ENCODE peak calls at places on chromosomes 5 and 9, in nine cellular contexts. A is activated CD4-positive, CD25-positive, alpha-beta regulatory T cell; I is nephron progenitor cell; N is hippocampal formation; O is GM06990; K is activated effector memory CD4-positive, alpha-beta T cell treated with Interleukin-2 at 50 U/mL for 16 hours; C is transverse colon; D is SK-N-DZ; J is EL. L is an unnamed sample.

GRCh38 chr5:176474476-176474875 is 26.3 kb downstream of the FAF2 start:
- DNase-seq in J (peak; percentile 76), C (no peak), A (no peak), O (no peak), N (no peak), D (no peak), I (no peak), K (no peak), L (no peak)

GRCh38 chr5:133668458-133668857 is 56.1 kb upstream of the FSTL4 start:
- DNase-seq in A (no peak), N (no peak), C (no peak), J (no peak), D (no peak), K (no peak), I (no peak), O (no peak), L (no peak)

GRCh38 chr9:92664394-92665152 is 5.4 kb downstream of the IPPK start:
- DNase-seq in I (no peak), C (no peak), N (no peak), O (no peak), K (no peak), A (no peak), J (no peak), D (no peak), L (no peak)

GRCh38 chr5:171207256-171207866 is 101.7 kb upstream of the TLX3 start:
- DNase-seq in O (peak; percentile 11), N (no peak), A (no peak), C (no peak), K (no peak), J (peak; percentile 62), I (peak; percentile 24), D (peak; percentile 64), L (no peak)

GRCh38 chr9:79477955-79478751 is 93.6 kb upstream of the TLE4 start:
- DNase-seq in D (peak; percentile 54), O (peak; percentile 1), A (no peak), J (peak; percentile 31), I (peak; percentile 23), C (peak; percentile 17), N (peak; percentile 41), K (no peak), L (no peak)

GRCh38 chr5:149475777-149476176 is 75.5 kb downstream of the CSNK1A1 start:
- DNase-seq in O (no peak), J (no peak), A (no peak), C (no peak), N (no peak), I (no peak), D (no peak), K (no peak), L (no peak)

GRCh38 chr5:113330533-113331200 is 104.1 kb downstream of the TSSK1B start:
- DNase-seq in O (no peak), K (no peak), N (no peak), C (no peak), I (no peak), J (peak; percentile 8), D (peak; percentile 68), A (no peak), L (no peak)

GRCh38 chr9:97852001-97852398 is 1.0 kb upstream of the FOXE1 start:
- DNase-seq in A (no peak), K (no peak), C (no peak), J (peak; percentile 43), N (no peak), O (no peak), D (no peak), I (peak; percentile 64), L (no peak)

GRCh38 chr9:26210338-26210851 is 532.2 kb upstream of the TUSC1 start:
- DNase-seq in D (no peak), K (no peak), I (peak; percentile 4), N (peak; percentile 17), A (no peak), O (no peak), C (no peak), J (peak; percentile 1), L (no peak)

GRCh38 chr9:87570000-87570834 is 72.5 kb downstream of the DAPK1 start:
- DNase-seq in N (no peak), I (no peak), J (no peak), D (no peak), K (no peak), C (no peak), A (no peak), O (no peak), L (no peak)

GRCh38 chr9:17470449-17470848 is 108.4 kb upstream of the SH3GL2 start:
- DNase-seq in K (no peak), A (no peak), O (no peak), I (no peak), N (no peak), J (no peak), C (no peak), D (no peak), L (no peak)

GRCh38 chr9:37746448-37747270 is 6.9 kb upstream of the TRMT10B start:
- DNase-seq in C (no peak), A (no peak), J (peak; percentile 55), O (no peak), I (no peak), K (no peak), D (no peak), N (no peak), L (no peak)

GRCh38 chr5:56995605-56996004 is 43.7 kb upstream of the MIER3 start:
- DNase-seq in C (no peak), A (no peak), K (no peak), N (no peak), I (no peak), O (no peak), D (no peak), J (no peak), L (no peak)

GRCh38 chr9:124079176-124079925 is 67.8 kb downstream of the LHX2 start:
- DNase-seq in I (no peak), J (peak; percentile 97), A (no peak), C (no peak), K (no peak), O (no peak), D (no peak), N (no peak), L (no peak)

GRCh38 chr9:21585756-21586752 is 103.9 kb upstream of the IFNE start:
- DNase-seq in K (no peak), O (no peak), A (no peak), N (no peak), C (no peak), J (no peak), I (no peak), D (no peak), L (no peak)

GRCh38 chr9:34276772-34277171 is 52.3 kb downstream of the KIF24 start:
- DNase-seq in I (no peak), N (no peak), C (no peak), O (no peak), D (no peak), A (no peak), K (no peak), J (no peak), L (no peak)

GRCh38 chr5:180803181-180804128 is 849 bp upstream of the MGAT1 start:
- DNase-seq in J (peak; percentile 16), D (no peak), C (peak; percentile 85), A (peak; percentile 51), O (peak; percentile 91), K (peak; percentile 82), N (peak; percentile 47), I (no peak), L (peak; percentile 61)

GRCh38 chr5:139976703-139977102 is 66.4 kb downstream of the NRG2 start:
- DNase-seq in C (no peak), N (no peak), D (no peak), K (no peak), O (no peak), I (no peak), J (no peak), A (no peak), L (no peak)

GRCh38 chr5:41869150-41869738 is 981 bp downstream of the OXCT1 start:
- DNase-seq in A (no peak), J (peak; percentile 56), N (no peak), D (peak; percentile 60), K (peak; percentile 18), C (peak; percentile 11), I (no peak), O (no peak), L (no peak)

GRCh38 chr5:181207214-181207959 is 2.4 kb upstream of the TRIM7 start:
- DNase-seq in I (peak; percentile 78), O (peak; percentile 86), A (no peak), D (peak; percentile 88), J (peak; percentile 95), C (peak; percentile 80), K (peak; percentile 52), N (no peak), L (no peak)

GRCh38 chr9:73080110-73080683 is 71.5 kb upstream of the ANXA1 start:
- DNase-seq in I (peak; percentile 13), J (no peak), K (no peak), N (peak; percentile 1), A (no peak), D (no peak), O (no peak), C (peak; percentile 35), L (no peak)

GRCh38 chr9:79312686-79313421 is 258.9 kb upstream of the TLE4 start:
- DNase-seq in K (no peak), J (no peak), N (no peak), A (no peak), C (no peak), I (no peak), D (no peak), O (no peak), L (no peak)

GRCh38 chr5:75847561-75848021 is 130.4 kb upstream of the POC5 start:
- DNase-seq in C (no peak), J (no peak), D (no peak), N (no peak), O (peak; percentile 81), I (no peak), K (no peak), A (no peak), L (no peak)

GRCh38 chr9:104658496-104659195 is 35.7 kb upstream of the OR13D1 start:
- DNase-seq in A (no peak), I (no peak), D (no peak), K (no peak), O (no peak), C (no peak), J (no peak), N (no peak), L (no peak)

GRCh38 chr9:134547161-134548100 is 94.2 kb upstream of the COL5A1 start:
- DNase-seq in C (no peak), K (no peak), N (no peak), I (no peak), D (no peak), O (no peak), J (no peak), A (no peak), L (no peak)

GRCh38 chr5:112552791-112553190 is 133.7 kb upstream of the EPB41L4A start:
- DNase-seq in N (no peak), A (no peak), O (no peak), J (no peak), D (no peak), C (no peak), K (no peak), I (no peak), L (no peak)

GRCh38 chr9:122988919-122989614 is 44.4 kb upstream of the GPR21 start:
- DNase-seq in A (no peak), O (peak; percentile 31), C (no peak), J (no peak), I (no peak), D (no peak), N (no peak), K (no peak), L (no peak)

GRCh38 chr5:76062502-76062901 is 20.7 kb upstream of the SV2C start:
- DNase-seq in I (no peak), D (no peak), O (no peak), J (no peak), K (no peak), N (no peak), C (peak; percentile 18), A (no peak), L (no peak)

GRCh38 chr9:123697686-123698085 is 232.2 kb downstream of the DENND1A start:
- DNase-seq in A (no peak), J (no peak), D (no peak), C (no peak), K (no peak), N (no peak), O (no peak), I (no peak), L (no peak)

GRCh38 chr5:177512736-177513380 is 3.2 kb upstream of the DOK3 start:
- DNase-seq in C (no peak), O (no peak), I (no peak), N (no peak), K (no peak), A (no peak), D (no peak), J (no peak), L (no peak)

GRCh38 chr9:89354471-89354870 is 36.2 kb downstream of the SECISBP2 start:
- DNase-seq in A (no peak), D (no peak), N (no peak), K (no peak), O (no peak), I (no peak), J (no peak), C (no peak), L (no peak)

L was measured in T-helper 17 cell.